ENCODE peak calls at places on chromosomes 7 and 10, in six cellular contexts. Q, L, F, P, O and M are unnamed samples.

GRCh38 chr7:93030605-93031225 is 87.1 kb downstream of the SAMD9 start:
- DNase-seq in Q (no peak), L (no peak), F (no peak), P (no peak), O (no peak), M (no peak)

GRCh38 chr10:68046642-68047041 is 28.4 kb downstream of the HERC4 start:
- DNase-seq in Q (no peak), L (no peak), F (no peak), P (no peak), O (no peak), M (no peak)

GRCh38 chr10:57905866-57906265 is 361.8 kb downstream of the IPMK start:
- DNase-seq in Q (no peak), L (no peak), F (no peak), P (no peak), O (no peak), M (peak; percentile 1)

GRCh38 chr10:92181575-92181974 is 109.3 kb downstream of the CPEB3 start:
- DNase-seq in Q (no peak), L (peak; percentile 45), F (no peak), P (no peak), O (no peak), M (no peak)

GRCh38 chr10:115849197-115849596 is 423.8 kb downstream of the GFRA1 start:
- DNase-seq in Q (no peak), L (no peak), F (no peak), P (no peak), O (no peak), M (no peak)

GRCh38 chr7:34900891-34901493 is 136.3 kb downstream of the DPY19L1 start:
- DNase-seq in Q (no peak), L (no peak), F (peak; percentile 63), P (peak; percentile 69), O (no peak), M (no peak)

GRCh38 chr10:103445767-103446567 is 6.2 kb downstream of the CALHM2 start:
- DNase-seq in Q (peak; percentile 52), L (peak; percentile 83), F (no peak), P (no peak), O (no peak), M (no peak)

GRCh38 chr7:112572669-112573301 is 92.0 kb downstream of the LSMEM1 start:
- DNase-seq in Q (no peak), L (no peak), F (no peak), P (no peak), O (no peak), M (no peak)

GRCh38 chr10:6348091-6348862 is 145.5 kb downstream of the PFKFB3 start:
- DNase-seq in Q (no peak), L (no peak), F (no peak), P (no peak), O (peak; percentile 19), M (no peak)

GRCh38 chr10:1643911-1644810 is 93.2 kb downstream of the ADARB2 start:
- DNase-seq in Q (no peak), L (no peak), F (no peak), P (no peak), O (no peak), M (no peak)

GRCh38 chr10:4939224-4940072 is 23.8 kb upstream of the AKR1C1 start:
- DNase-seq in Q (no peak), L (no peak), F (no peak), P (no peak), O (no peak), M (no peak)

GRCh38 chr10:17109475-17110207 is 20.0 kb downstream of the CUBN start:
- DNase-seq in Q (peak; percentile 85), L (peak; percentile 54), F (no peak), P (no peak), O (no peak), M (no peak)

GRCh38 chr7:136869991-136870798 is 1.7 kb downstream of the CHRM2 start:
- DNase-seq in Q (peak; percentile 30), L (peak; percentile 54), F (no peak), P (peak; percentile 37), O (no peak), M (peak; percentile 11)

GRCh38 chr7:134755422-134756022 is 23.9 kb upstream of the CALD1 start:
- DNase-seq in Q (no peak), L (peak; percentile 58), F (no peak), P (no peak), O (no peak), M (no peak)

GRCh38 chr10:53664620-53665019 is 892.0 kb upstream of the MBL2 start:
- DNase-seq in Q (no peak), L (peak; percentile 51), F (no peak), P (no peak), O (no peak), M (no peak)

GRCh38 chr7:104985259-104985617 is 28.8 kb upstream of the KMT2E start:
- DNase-seq in Q (no peak), L (no peak), F (no peak), P (no peak), O (no peak), M (no peak)

GRCh38 chr7:17299477-17299991 is 1.1 kb downstream of the AHR start:
- DNase-seq in Q (peak; percentile 24), L (peak; percentile 45), F (no peak), P (no peak), O (no peak), M (peak; percentile 24)

GRCh38 chr10:102673961-102674511 is 29.8 kb downstream of the TRIM8 start:
- DNase-seq in Q (peak; percentile 75), L (peak; percentile 89), F (no peak), P (peak; percentile 45), O (no peak), M (peak; percentile 57)

GRCh38 chr7:84705079-84705478 is 481.8 kb downstream of the SEMA3D start:
- DNase-seq in Q (no peak), L (no peak), F (no peak), P (no peak), O (no peak), M (no peak)

GRCh38 chr7:102830206-102830605 is 81.4 kb downstream of the FAM185A start:
- DNase-seq in Q (peak; percentile 69), L (peak; percentile 28), F (no peak), P (no peak), O (no peak), M (no peak)

GRCh38 chr10:110305767-110306451 is 1.2 kb upstream of the SMNDC1 start:
- DNase-seq in Q (peak; percentile 95), L (peak; percentile 91), F (no peak), P (peak; percentile 57), O (peak; percentile 67), M (peak; percentile 50)

GRCh38 chr7:128404826-128405344 is 4.9 kb downstream of the IMPDH1 start:
- DNase-seq in Q (peak; percentile 5), L (no peak), F (no peak), P (no peak), O (no peak), M (no peak)

GRCh38 chr10:132960651-132961419 is 18.5 kb upstream of the CFAP46 start:
- DNase-seq in Q (no peak), L (no peak), F (no peak), P (peak; percentile 20), O (no peak), M (no peak)

GRCh38 chr7:98963305-98963704 is 85.0 kb downstream of the TRRAP start:
- DNase-seq in Q (no peak), L (no peak), F (no peak), P (no peak), O (no peak), M (no peak)

GRCh38 chr10:16644146-16644545 is 122.5 kb upstream of the C1QL3 start:
- DNase-seq in Q (peak; percentile 69), L (peak; percentile 56), F (no peak), P (no peak), O (no peak), M (no peak)

GRCh38 chr7:40329601-40330153 is 194.9 kb downstream of the SUGCT start:
- DNase-seq in Q (peak; percentile 74), L (peak; percentile 69), F (no peak), P (no peak), O (no peak), M (peak; percentile 51)

GRCh38 chr7:101093907-101094306 is 8.6 kb downstream of the TRIM56 start:
- DNase-seq in Q (peak; percentile 87), L (peak; percentile 70), F (no peak), P (no peak), O (peak; percentile 71), M (no peak)

GRCh38 chr10:88582806-88583583 is at the start of gene RNLS:
- DNase-seq in Q (peak; percentile 15), L (peak; percentile 62), F (peak; percentile 82), P (peak; percentile 75), O (peak; percentile 17), M (peak; percentile 39)

GRCh38 chr7:101957733-101958525 is 140.5 kb downstream of the CUX1 start:
- DNase-seq in Q (no peak), L (no peak), F (no peak), P (no peak), O (no peak), M (no peak)

GRCh38 chr10:91758303-91759146 is 39.7 kb upstream of the TNKS2 start:
- DNase-seq in Q (peak; percentile 75), L (peak; percentile 70), F (no peak), P (no peak), O (no peak), M (peak; percentile 36)

GRCh38 chr7:106952658-106953231 is 87.7 kb downstream of the PIK3CG start:
- DNase-seq in Q (no peak), L (peak; percentile 46), F (no peak), P (no peak), O (no peak), M (no peak)
- H3K14ac ChIP-seq in Q (no peak overlapping the region), L (no peak overlapping the region), F (no peak overlapping the region), P (peak overlapping the region; percentile 56), O (no peak overlapping the region), M (no peak overlapping the region)

GRCh38 chr7:149773446-149774236 is at the start of gene ZNF467:
- DNase-seq in Q (no peak), L (peak; percentile 40), F (no peak), P (no peak), O (no peak), M (no peak)
- H2AFZ ChIP-seq in Q (peak within 1 kb of the TSS; percentile 78), L (no peak within 1 kb of the TSS), F (no peak within 1 kb of the TSS), P (no peak within 1 kb of the TSS), O (no peak within 1 kb of the TSS), M (peak within 1 kb of the TSS; percentile 87)

DNA sequence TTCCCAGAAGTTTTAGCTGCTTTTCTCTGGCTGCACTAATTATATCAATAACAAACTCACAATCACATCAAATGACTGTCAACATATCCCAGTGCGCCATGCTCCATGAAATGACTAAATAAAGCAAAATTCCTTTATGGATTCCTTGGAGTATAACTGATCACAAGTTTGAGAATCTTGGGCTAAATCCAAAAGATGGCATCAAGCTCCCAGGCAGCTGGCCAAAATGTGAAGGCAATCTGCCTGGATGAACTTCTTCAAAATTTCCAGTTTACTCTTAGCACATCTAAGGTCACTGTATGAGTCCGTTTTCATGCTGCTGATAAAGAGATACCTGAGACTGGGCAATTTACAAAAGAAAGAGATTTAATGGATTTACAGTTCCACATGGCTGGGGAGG is 210.9 kb downstream of the CCSER2 start:
- DNase-seq in Q (peak; percentile 39), L (no peak), F (no peak), P (no peak), O (no peak), M (no peak)
- H3K14ac ChIP-seq in Q (no peak overlapping the region), L (no peak overlapping the region), F (no peak overlapping the region), P (no peak overlapping the region), O (no peak overlapping the region), M (no peak overlapping the region)

DNA sequence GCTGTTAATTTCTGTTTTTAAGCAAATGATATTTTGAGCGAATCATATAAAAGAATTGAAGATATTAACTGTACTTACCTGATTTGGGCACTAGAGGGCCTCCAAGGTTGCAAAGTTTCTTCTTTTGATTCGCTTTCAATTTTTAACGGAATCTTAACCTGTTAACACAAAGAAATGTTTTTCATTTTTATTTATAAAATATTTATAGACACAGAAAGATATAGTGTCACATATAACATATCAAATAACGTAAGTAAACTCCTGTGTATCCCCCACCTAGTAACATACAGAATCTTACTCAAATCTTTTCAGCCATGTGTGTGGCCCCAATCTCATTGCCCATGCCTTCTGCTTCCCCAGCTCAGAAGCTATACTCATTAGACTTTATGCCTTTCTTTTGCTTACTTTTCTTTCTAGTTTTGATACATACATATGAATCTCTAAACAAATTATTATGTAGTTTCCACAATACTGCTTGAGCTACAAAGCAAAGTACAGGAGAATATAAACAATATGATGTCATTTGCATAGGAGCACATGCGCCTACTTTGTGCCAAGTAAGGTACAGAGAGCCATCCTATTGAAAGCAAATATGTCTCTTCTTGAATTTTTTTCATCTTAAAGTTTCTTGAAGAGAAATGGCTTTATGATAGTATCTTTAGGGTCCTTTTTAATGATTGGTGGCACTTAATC is 49.5 kb upstream of the ZPBP start:
- DNase-seq in Q (peak; percentile 21), L (peak; percentile 41), F (no peak), P (no peak), O (peak; percentile 25), M (peak; percentile 26)
- H2AFZ ChIP-seq in Q (no peak overlapping the region), L (no peak overlapping the region), F (no peak overlapping the region), P (no peak overlapping the region), O (no peak overlapping the region), M (no peak overlapping the region)